ENCODE peak calls at places on chromosomes 7 and 10, in ten cellular contexts. B is A549, X is transverse colon, E is breast epithelium, Z is uterus, L is heart left ventricle, D is IMR-90, V is suprapubic skin, S is lower leg skin, J is endothelial cell of umbilical vein. K is an unnamed sample.

GRCh38 chr7:50544992-50545391 is 20.2 kb downstream of the DDC start:
- DNase-seq in X (no peak), B (no peak), V (no peak), L (no peak), J (no peak), Z (no peak), S (no peak), E (no peak), D (no peak), K (no peak)

GRCh38 chr10:93826355-93826754 is 67.4 kb upstream of the SLC35G1 start:
- DNase-seq in J (no peak), D (no peak), L (no peak), V (no peak), Z (no peak), B (no peak), X (no peak), S (no peak), E (no peak), K (peak; percentile 42)

GRCh38 chr10:35364808-35365207 is 28.5 kb downstream of the CCNY start:
- DNase-seq in D (no peak), L (no peak), E (no peak), V (no peak), X (no peak), Z (no peak), J (no peak), S (no peak), B (no peak), K (no peak)

GRCh38 chr7:116981887-116982430 is 28.7 kb downstream of the ST7 start:
- DNase-seq in E (no peak), J (no peak), L (no peak), D (no peak), Z (no peak), V (no peak), S (no peak), X (no peak), B (no peak), K (no peak)

GRCh38 chr10:70379581-70380176 is 2.7 kb downstream of the LRRC20 start:
- DNase-seq in L (no peak), B (no peak), S (no peak), V (no peak), Z (no peak), J (no peak), D (no peak), E (no peak), X (no peak), K (no peak)

GRCh38 chr7:15801041-15801440 is 114.6 kb upstream of the MEOX2 start:
- DNase-seq in B (no peak), E (no peak), Z (no peak), D (no peak), X (no peak), J (no peak), L (no peak), V (no peak), S (no peak), K (no peak)

GRCh38 chr7:120373174-120373573 is 100.2 kb downstream of the KCND2 start:
- DNase-seq in V (no peak), B (no peak), X (no peak), D (no peak), L (no peak), Z (no peak), S (no peak), E (no peak), J (peak; percentile 17), K (no peak)

GRCh38 chr10:129972145-129972965 is 8.3 kb upstream of the EBF3 start:
- DNase-seq in X (no peak), J (no peak), V (peak; percentile 61), S (no peak), B (no peak), E (no peak), D (no peak), Z (no peak), L (no peak), K (no peak)

GRCh38 chr7:105219771-105220160 is 169.0 kb downstream of the SRPK2 start:
- DNase-seq in E (no peak), L (no peak), B (no peak), D (peak; percentile 85), X (no peak), J (no peak), Z (no peak), S (no peak), V (no peak), K (peak; percentile 30)

DNA sequence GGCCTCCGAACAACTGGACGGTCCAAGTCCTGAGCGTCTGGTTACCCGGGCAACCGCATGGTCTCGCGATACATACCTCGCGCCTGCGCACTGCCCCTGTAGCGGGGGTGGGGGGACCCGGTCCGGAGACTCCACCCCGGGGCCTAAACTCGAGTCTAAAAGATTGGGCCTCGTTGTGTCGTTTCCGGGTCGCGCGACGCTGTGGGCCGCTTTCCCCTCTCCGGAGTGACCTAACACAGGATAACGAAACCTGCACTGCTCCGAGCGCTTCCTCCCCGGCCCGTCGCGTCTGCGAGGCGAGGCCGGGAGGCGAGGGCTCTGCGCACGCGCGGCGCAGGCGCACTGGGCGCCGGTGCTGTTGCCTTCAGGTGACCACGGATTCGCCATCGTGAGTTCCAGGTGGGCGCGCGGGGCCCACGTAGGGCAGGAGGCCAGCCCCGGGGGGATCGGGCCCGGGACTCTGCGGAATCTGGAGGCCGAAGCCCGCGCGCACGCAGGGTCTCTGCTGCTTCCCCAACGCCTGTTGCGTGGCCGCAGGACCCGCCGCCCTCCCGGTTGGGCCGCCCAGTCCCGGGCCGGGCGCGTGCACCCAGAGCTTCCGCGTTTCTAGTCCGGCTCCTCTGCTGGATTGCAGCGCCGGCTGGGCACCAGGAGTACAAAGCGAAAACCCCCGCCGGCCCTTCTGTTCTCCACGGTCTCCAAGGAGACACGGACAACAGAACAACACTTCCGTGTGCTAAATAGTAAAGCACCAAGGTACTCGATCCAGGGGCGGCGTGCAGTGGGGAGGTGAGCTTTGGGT is at the start of gene RPP38:
- DNase-seq in V (peak; percentile 97), D (peak; percentile 92), E (peak; percentile 96), X (peak; percentile 98), L (peak; percentile 96), S (peak; percentile 99), J (peak; percentile 97), Z (peak; percentile 97), B (peak; percentile 95), K (peak; percentile 92)
- TF ChIP-seq POLR2A in V (peak; percentile 65), D (peak; percentile 84), E (no peak), X (peak; percentile 84), L (peak; percentile 78), S (no peak), J (peak; percentile 79), Z (peak; percentile 76), B (peak; percentile 85), K (peak; percentile 91)

GRCh38 chr7:42237891-42238531 is 1.0 kb upstream of the GLI3 start:
- DNase-seq in J (peak; percentile 65), V (peak; percentile 89), Z (peak; percentile 93), L (peak; percentile 76), E (peak; percentile 75), D (peak; percentile 51), X (peak; percentile 49), B (no peak), S (peak; percentile 96), K (peak; percentile 80)
- TF ChIP-seq POLR2A in J (no peak), V (no peak), Z (no peak), L (no peak), E (no peak), D (no peak), X (no peak), B (no peak), S (no peak), K (peak; percentile 16)

DNA sequence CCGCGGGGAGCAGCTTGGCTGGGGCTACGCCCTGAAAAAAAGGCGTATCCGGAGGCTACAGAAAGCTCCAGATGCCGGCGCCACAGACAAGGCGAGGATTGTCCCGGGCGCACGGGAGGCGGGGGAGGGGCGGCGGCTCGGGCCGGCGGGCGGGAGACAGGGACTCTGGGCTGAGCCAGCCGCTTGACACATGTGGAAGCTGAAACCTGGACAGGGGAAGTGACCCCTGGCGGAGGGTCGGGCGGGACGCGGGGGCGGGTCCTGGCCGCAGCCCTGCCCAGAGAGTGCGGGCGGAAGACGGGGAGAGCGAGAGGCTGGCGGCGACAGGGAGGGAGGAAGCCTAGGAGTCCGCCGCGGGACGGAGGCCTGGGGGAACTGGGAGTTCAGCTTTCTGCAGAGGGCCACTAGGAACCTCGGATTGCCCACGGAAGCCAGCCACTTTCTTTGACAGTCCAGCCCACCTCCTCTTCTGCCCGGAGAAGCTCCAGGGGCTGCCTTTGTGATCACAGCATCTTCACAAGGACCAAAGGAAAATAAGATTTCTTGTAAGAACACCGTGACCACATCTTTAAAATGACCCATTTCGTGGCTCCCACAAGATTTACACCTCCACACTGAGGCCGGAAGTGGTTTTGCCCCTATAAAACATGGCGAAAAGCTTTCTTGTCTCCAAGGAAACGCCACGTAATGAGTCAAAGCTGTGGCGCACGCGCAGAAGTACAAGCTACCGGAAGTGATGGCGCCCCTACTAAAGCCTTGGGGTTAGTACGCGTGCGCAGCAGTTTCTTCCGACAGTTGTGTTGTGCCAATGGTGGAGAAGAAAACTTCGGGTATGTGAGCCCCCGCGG is at the start of the genes PLOD3 and ZNHIT1:
- DNase-seq in E (peak; percentile 97), X (peak; percentile 98), D (peak; percentile 97), S (peak; percentile 99), L (peak; percentile 96), B (peak; percentile 100), V (peak; percentile 98), Z (peak; percentile 98), J (peak; percentile 98), K (peak; percentile 97)
- TF ChIP-seq POLR2A in E (no peak), X (peak; percentile 64), D (peak; percentile 64), S (no peak), L (peak; percentile 37), B (peak; percentile 73), V (no peak), Z (peak; percentile 9), J (peak; percentile 87), K (no peak)

GRCh38 chr7:138435231-138435919 is 24.7 kb upstream of the TRIM24 start:
- DNase-seq in X (no peak), E (no peak), V (no peak), L (no peak), S (no peak), Z (no peak), D (no peak), J (no peak), B (no peak), K (no peak)

GRCh38 chr7:138434458-138435093 is 25.5 kb upstream of the TRIM24 start:
- DNase-seq in J (no peak), S (no peak), L (no peak), V (no peak), D (no peak), B (no peak), Z (no peak), E (no peak), X (no peak), K (no peak)

GRCh38 chr7:138440460-138440859 is 19.6 kb upstream of the TRIM24 start:
- DNase-seq in S (no peak), B (no peak), Z (no peak), J (no peak), X (no peak), L (no peak), D (no peak), V (no peak), E (no peak), K (no peak)

GRCh38 chr7:138433583-138434437 is 26.2 kb upstream of the TRIM24 start:
- DNase-seq in Z (no peak), B (no peak), L (no peak), V (no peak), J (no peak), X (no peak), E (no peak), D (no peak), S (no peak), K (no peak)

DNA sequence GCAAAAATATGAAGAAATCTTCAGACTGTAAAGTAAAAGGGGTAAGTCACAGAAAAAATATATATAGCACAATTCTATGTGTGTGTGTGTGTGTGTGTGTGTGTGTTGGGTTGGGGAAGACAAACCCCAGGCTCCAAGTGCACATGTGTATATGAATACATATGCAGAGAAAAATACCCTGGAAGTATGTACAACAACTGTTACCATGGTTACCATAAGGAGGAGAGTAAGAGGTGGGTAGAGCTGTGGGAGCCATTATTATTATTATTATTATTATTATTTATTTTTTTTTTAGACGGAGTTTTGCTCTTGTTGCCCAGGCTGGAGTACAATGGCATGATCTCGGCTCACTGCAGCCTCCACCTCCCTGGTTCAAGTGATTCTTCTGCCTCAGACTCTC is 23.7 kb upstream of the TRIM24 start:
- DNase-seq in X (no peak), D (no peak), J (no peak), E (no peak), L (no peak), B (no peak), S (no peak), Z (no peak), V (no peak), K (no peak)
- TF ChIP-seq POLR2A in X (no peak), D (no peak), J (no peak), E (no peak), L (no peak), B (no peak), S (no peak), Z (no peak), V (no peak), K (no peak)

K was measured in H54.